ENCODE peak calls at places on chromosomes 7 and 10, in five cellular contexts. W, Q, J, T and F are unnamed samples.
A peak's percentile ranks its signal among the peaks of the same experiment; 100 is the strongest.

GRCh38 chr7:119320316-119320715 is 952.7 kb upstream of the KCND2 start:
- DNase-seq in W (no peak), Q (no peak), J (peak; percentile 27), T (no peak), F (no peak)

GRCh38 chr7:87151002-87151505 is 1.2 kb upstream of the DMTF1 start:
- DNase-seq in W (no peak), Q (no peak), J (no peak), T (no peak), F (no peak)

GRCh38 chr10:83539528-83540308 is 599.6 kb upstream of the GHITM start:
- DNase-seq in W (peak; percentile 54), Q (peak; percentile 70), J (peak; percentile 48), T (peak; percentile 70), F (no peak)

GRCh38 chr10:20995123-20995978 is 98.2 kb upstream of the NEBL start:
- DNase-seq in W (no peak), Q (peak; percentile 42), J (no peak), T (no peak), F (peak; percentile 6)

GRCh38 chr7:17580141-17580540 is 281.7 kb downstream of the AHR start:
- DNase-seq in W (no peak), Q (peak; percentile 73), J (no peak), T (no peak), F (no peak)

GRCh38 chr10:28946479-28946878 is 269.2 kb downstream of the BAMBI start:
- DNase-seq in W (no peak), Q (peak; percentile 73), J (no peak), T (no peak), F (no peak)

GRCh38 chr10:112986791-112987190 is 36.7 kb downstream of the TCF7L2 start:
- DNase-seq in W (no peak), Q (peak; percentile 59), J (no peak), T (no peak), F (no peak)

GRCh38 chr7:140611641-140612040 is 29.0 kb downstream of the DENND2A start:
- DNase-seq in W (no peak), Q (peak; percentile 63), J (no peak), T (no peak), F (no peak)

GRCh38 chr7:96789914-96790313 is 80.3 kb upstream of the SEM1 start:
- DNase-seq in W (no peak), Q (no peak), J (no peak), T (no peak), F (no peak)

GRCh38 chr7:39720586-39720985 is 97.2 kb downstream of the RALA start:
- DNase-seq in W (peak; percentile 67), Q (no peak), J (peak; percentile 73), T (no peak), F (peak; percentile 97)

GRCh38 chr7:43758861-43759683 is 592 bp downstream of the BLVRA start:
- DNase-seq in W (peak; percentile 58), Q (peak; percentile 55), J (peak; percentile 71), T (no peak), F (peak; percentile 67)

GRCh38 chr7:66639773-66640172 is 11.1 kb downstream of the KCTD7 start:
- DNase-seq in W (no peak), Q (no peak), J (no peak), T (no peak), F (no peak)

GRCh38 chr7:11195502-11195901 is 221.8 kb downstream of the PHF14 start:
- DNase-seq in W (no peak), Q (no peak), J (no peak), T (no peak), F (no peak)

GRCh38 chr10:84140036-84140379 is 699 bp downstream of the GHITM start:
- DNase-seq in W (peak; percentile 43), Q (peak; percentile 33), J (no peak), T (peak; percentile 43), F (no peak)

GRCh38 chr10:110410329-110411046 is 87.2 kb upstream of the DUSP5 start:
- DNase-seq in W (peak; percentile 82), Q (peak; percentile 94), J (no peak), T (no peak), F (peak; percentile 45)

GRCh38 chr7:18497082-18497481 is 1.5 kb downstream of the HDAC9 start:
- DNase-seq in W (no peak), Q (no peak), J (no peak), T (no peak), F (no peak)

DNA sequence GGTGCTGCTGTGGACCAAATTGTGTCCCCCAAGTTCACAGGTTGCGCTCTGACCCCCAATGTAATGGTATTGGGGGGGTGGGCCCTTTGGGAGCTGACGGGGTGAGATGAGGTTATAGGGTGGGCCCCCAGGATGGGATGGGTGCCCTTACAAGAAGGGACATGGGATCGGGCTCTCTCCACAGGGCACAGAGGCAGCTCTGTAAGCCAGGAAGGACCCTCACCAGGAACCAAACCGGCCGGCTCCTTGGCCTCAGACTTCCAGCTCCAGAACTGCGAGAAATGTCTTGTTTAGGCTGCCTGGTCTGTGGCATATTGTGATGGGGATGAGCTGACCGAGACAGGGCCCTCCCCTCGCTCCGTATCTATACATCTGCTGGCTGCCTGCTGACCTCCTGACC is 25.7 kb upstream of the JAKMIP3 start:
- DNase-seq in W (no peak), Q (no peak), J (no peak), T (no peak), F (no peak)
- H3K27me3 ChIP-seq in W (peaks cover 66% of the 10 kb centered on the region), Q (peaks cover 82% of the 10 kb centered on the region), J (peaks cover 32% of the 10 kb centered on the region), T (no peaks in the 10 kb centered on the region), F (no peaks in the 10 kb centered on the region)

GRCh38 chr7:32069251-32069650 is 956 bp downstream of the PDE1C start:
- DNase-seq in W (no peak), Q (no peak), J (no peak), T (no peak), F (no peak)

GRCh38 chr7:32072397-32072796 is 2.2 kb upstream of the PDE1C start:
- DNase-seq in W (no peak), Q (no peak), J (no peak), T (no peak), F (no peak)

GRCh38 chr7:32071466-32072091 is 1.4 kb upstream of the PDE1C start:
- DNase-seq in W (no peak), Q (no peak), J (peak; percentile 21), T (no peak), F (no peak)

GRCh38 chr7:32070051-32070405 is 179 bp downstream of the PDE1C start:
- DNase-seq in W (no peak), Q (no peak), J (no peak), T (no peak), F (no peak)

GRCh38 chr7:32070406-32071360 is at the start of gene PDE1C:
- DNase-seq in W (peak; percentile 21), Q (peak; percentile 27), J (peak; percentile 63), T (no peak), F (no peak)
- H3K27me3 ChIP-seq in W (peaks cover 98% of the 10 kb centered on the region), Q (peaks cover 94% of the 10 kb centered on the region), J (peaks cover 86% of the 10 kb centered on the region), T (no peaks in the 10 kb centered on the region), F (no peaks in the 10 kb centered on the region)

DNA sequence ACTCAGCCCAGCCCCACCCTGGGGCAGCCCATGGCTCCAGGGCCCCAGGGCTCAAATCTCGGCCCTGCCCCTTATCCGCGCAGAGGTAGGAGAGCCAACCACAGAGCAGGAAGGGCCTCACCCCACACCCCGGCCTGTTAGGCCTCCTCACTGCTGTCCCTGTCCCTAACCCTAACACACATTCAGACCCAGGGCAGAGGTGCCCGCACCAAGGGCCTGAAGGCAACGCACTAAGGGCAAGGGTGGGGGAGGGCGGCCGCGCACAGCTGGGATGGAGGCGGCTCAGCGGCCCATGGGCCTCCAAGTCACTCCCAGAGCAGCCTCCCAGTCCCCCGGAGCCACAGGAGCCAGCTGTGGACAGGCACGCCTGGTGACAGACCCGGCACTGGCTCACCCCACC is 9.6 kb upstream of the MICALL2 start:
- DNase-seq in W (no peak), Q (no peak), J (no peak), T (no peak), F (no peak)
- H3K27me3 ChIP-seq in W (no peaks in the 10 kb centered on the region), Q (no peaks in the 10 kb centered on the region), J (no peaks in the 10 kb centered on the region), T (no peaks in the 10 kb centered on the region), F (no peaks in the 10 kb centered on the region)

DNA sequence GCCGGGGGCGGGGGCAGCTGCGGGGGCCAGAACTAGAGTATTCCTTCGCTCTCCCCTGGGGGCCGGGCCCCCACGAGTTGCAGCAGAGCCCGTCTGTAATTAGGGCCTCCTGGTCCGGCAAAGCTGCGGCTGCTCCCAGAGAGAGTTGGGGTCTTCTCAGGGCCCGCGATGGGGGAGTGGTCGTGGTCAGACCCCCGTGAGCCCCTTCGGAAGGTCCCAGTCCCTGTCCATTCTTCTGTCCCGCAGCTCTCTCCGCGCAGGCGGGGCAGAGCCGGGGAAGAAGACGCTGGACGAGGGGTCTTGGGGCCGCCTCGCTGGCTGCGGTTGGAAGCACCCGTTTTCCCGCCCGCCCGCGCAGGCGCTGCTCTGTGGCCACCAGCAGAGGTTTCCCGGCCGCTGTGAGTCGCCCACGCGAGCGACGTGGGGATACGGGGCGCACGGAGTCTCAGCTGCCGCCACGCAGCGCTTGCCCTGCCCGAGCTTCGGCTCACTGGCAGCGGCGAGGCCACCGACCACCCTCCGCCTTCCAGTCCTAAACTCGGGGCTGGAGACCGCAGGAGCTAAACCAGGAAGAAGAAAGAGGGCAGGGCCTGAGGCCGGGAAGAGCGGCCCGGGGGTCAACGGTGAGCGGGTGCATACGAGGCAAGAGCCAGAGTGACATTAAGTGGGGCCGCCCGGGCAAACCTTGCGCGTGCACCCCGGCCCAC is 7.3 kb upstream of the EMX2 start:
- DNase-seq in W (peak; percentile 48), Q (no peak), J (peak; percentile 37), T (no peak), F (no peak)
- H3K27me3 ChIP-seq in W (peaks cover 98% of the 10 kb centered on the region), Q (peaks cover 100% of the 10 kb centered on the region), J (peaks cover 100% of the 10 kb centered on the region), T (no peaks in the 10 kb centered on the region), F (peaks cover 4% of the 10 kb centered on the region)

DNA sequence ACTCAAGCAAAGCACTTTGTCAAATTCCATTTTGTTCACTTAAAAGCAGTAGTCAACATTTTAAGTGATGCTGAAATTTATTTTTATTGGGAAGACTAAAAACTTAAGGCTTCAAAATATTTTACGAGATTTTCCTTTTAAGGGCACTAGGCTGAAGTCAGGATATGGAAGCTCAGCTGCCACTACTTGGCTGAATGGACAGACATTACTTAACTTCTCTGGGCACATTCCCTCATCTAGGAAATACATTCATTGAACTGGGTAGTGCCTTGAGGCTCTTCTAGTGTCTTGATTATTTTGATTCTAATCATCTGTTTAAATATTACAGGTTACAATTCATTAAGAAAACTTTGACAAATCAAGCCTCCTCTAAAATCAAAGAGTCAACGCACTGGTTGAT is 11.1 kb downstream of the MEOX2 start:
- DNase-seq in W (no peak), Q (no peak), J (no peak), T (no peak), F (no peak)
- H3K27me3 ChIP-seq in W (no peaks in the 10 kb centered on the region), Q (no peaks in the 10 kb centered on the region), J (no peaks in the 10 kb centered on the region), T (no peaks in the 10 kb centered on the region), F (no peaks in the 10 kb centered on the region)